ENCODE peak calls at places on chromosomes 11 and 22, in ten cellular contexts. One of them, this sample, is unnamed.
A peak's percentile ranks its signal among the peaks of the same experiment; 100 is the strongest.

GRCh38 chr22:31179345-31179744 is 19.4 kb downstream of the RNF185 start:
- DNase-seq in activated CD8-positive, alpha-beta T cell treated with anti-CD3 and anti-CD28 coated beads for 36 hours: no peak
- DNase-seq in pancreas: no peak
- DNase-seq in HFF-Myc: no peak
- DNase-seq in left lung: no peak
- DNase-seq in glutamatergic neuron: no peak
- DNase-seq in fibroblast of pulmonary artery: no peak
- DNase-seq in heart left ventricle: no peak
- DNase-seq in PC-9: peak; percentile 83
- DNase-seq in brain microvascular endothelial cell: no peak
- DNase-seq in this sample: peak; percentile 73

GRCh38 chr11:65468874-65469333 is 29.9 kb upstream of the MALAT1 start:
- DNase-seq in activated CD8-positive, alpha-beta T cell treated with anti-CD3 and anti-CD28 coated beads for 36 hours: peak; percentile 84
- DNase-seq in pancreas: peak; percentile 89
- DNase-seq in HFF-Myc: no peak
- DNase-seq in left lung: peak; percentile 88
- DNase-seq in glutamatergic neuron: no peak
- DNase-seq in fibroblast of pulmonary artery: no peak
- DNase-seq in heart left ventricle: peak; percentile 71
- DNase-seq in PC-9: peak; percentile 94
- DNase-seq in brain microvascular endothelial cell: no peak
- DNase-seq in this sample: peak; percentile 95

GRCh38 chr11:67315325-67315909 is 12.1 kb downstream of the SSH3 start:
- DNase-seq in activated CD8-positive, alpha-beta T cell treated with anti-CD3 and anti-CD28 coated beads for 36 hours: no peak
- DNase-seq in pancreas: no peak
- DNase-seq in HFF-Myc: no peak
- DNase-seq in left lung: no peak
- DNase-seq in glutamatergic neuron: no peak
- DNase-seq in fibroblast of pulmonary artery: no peak
- DNase-seq in heart left ventricle: no peak
- DNase-seq in PC-9: no peak
- DNase-seq in brain microvascular endothelial cell: no peak
- DNase-seq in this sample: no peak

GRCh38 chr11:31328698-31329097 is 40.8 kb downstream of the DCDC1 start:
- DNase-seq in activated CD8-positive, alpha-beta T cell treated with anti-CD3 and anti-CD28 coated beads for 36 hours: no peak
- DNase-seq in pancreas: no peak
- DNase-seq in HFF-Myc: no peak
- DNase-seq in left lung: no peak
- DNase-seq in glutamatergic neuron: no peak
- DNase-seq in fibroblast of pulmonary artery: no peak
- DNase-seq in heart left ventricle: no peak
- DNase-seq in PC-9: no peak
- DNase-seq in brain microvascular endothelial cell: no peak
- DNase-seq in this sample: no peak

GRCh38 chr11:105975128-105975527 is 46.9 kb downstream of the MSANTD4 start:
- DNase-seq in activated CD8-positive, alpha-beta T cell treated with anti-CD3 and anti-CD28 coated beads for 36 hours: no peak
- DNase-seq in pancreas: no peak
- DNase-seq in HFF-Myc: no peak
- DNase-seq in left lung: no peak
- DNase-seq in glutamatergic neuron: no peak
- DNase-seq in fibroblast of pulmonary artery: no peak
- DNase-seq in heart left ventricle: no peak
- DNase-seq in PC-9: no peak
- DNase-seq in brain microvascular endothelial cell: no peak
- DNase-seq in this sample: no peak

GRCh38 chr11:68279676-68280075 is 7.9 kb upstream of the C11orf24 start:
- DNase-seq in activated CD8-positive, alpha-beta T cell treated with anti-CD3 and anti-CD28 coated beads for 36 hours: no peak
- DNase-seq in pancreas: no peak
- DNase-seq in HFF-Myc: no peak
- DNase-seq in left lung: no peak
- DNase-seq in glutamatergic neuron: no peak
- DNase-seq in fibroblast of pulmonary artery: no peak
- DNase-seq in heart left ventricle: no peak
- DNase-seq in PC-9: no peak
- DNase-seq in brain microvascular endothelial cell: no peak
- DNase-seq in this sample: no peak

GRCh38 chr11:76606102-76606793 is 64.3 kb downstream of the LRRC32 start:
- DNase-seq in activated CD8-positive, alpha-beta T cell treated with anti-CD3 and anti-CD28 coated beads for 36 hours: no peak
- DNase-seq in pancreas: no peak
- DNase-seq in HFF-Myc: no peak
- DNase-seq in left lung: no peak
- DNase-seq in glutamatergic neuron: no peak
- DNase-seq in fibroblast of pulmonary artery: peak; percentile 63
- DNase-seq in heart left ventricle: peak; percentile 69
- DNase-seq in PC-9: no peak
- DNase-seq in brain microvascular endothelial cell: no peak
- DNase-seq in this sample: peak; percentile 54

GRCh38 chr11:101442171-101442570 is 141.6 kb downstream of the TRPC6 start:
- DNase-seq in activated CD8-positive, alpha-beta T cell treated with anti-CD3 and anti-CD28 coated beads for 36 hours: no peak
- DNase-seq in pancreas: no peak
- DNase-seq in HFF-Myc: no peak
- DNase-seq in left lung: no peak
- DNase-seq in glutamatergic neuron: no peak
- DNase-seq in fibroblast of pulmonary artery: peak; percentile 52
- DNase-seq in heart left ventricle: no peak
- DNase-seq in PC-9: no peak
- DNase-seq in brain microvascular endothelial cell: peak; percentile 84
- DNase-seq in this sample: no peak

DNA sequence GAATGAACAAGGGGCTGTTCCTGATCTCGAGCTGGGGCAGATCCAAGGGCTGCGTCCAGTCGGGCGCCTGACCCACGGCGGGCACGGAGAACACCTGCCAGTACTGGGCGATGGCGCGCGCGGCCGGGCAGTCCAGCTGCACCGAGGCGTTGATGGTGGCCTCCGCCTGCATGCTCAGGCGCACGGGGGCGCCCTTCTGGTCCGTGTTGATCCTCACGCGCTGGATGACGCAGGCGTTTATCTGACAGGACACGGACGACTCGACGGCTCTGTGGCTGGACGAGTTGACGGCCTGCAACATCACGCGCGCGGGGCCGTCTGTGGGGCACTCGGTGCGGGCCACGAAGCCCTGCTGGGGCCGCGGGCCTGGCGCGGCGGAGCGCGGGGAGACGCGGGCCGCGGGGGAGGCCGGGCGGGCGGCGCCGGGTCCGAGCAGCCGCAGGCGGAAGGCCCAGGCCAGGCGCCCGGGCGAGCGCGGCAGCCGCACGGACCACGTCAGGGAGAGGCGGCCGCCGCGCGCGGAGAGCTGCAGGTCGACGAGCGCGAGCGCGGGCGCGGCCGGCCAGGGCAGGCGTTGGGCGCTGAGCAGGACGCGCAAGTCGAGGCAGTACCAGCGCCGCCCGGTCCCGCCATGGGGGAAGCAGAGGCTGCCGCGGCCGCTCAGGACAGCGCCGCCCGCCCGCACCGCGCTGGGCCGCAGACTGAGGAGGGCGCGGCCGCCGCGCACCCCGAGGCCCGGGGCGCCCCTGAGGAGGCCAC is 515 bp downstream of the PKDREJ start:
- DNase-seq in activated CD8-positive, alpha-beta T cell treated with anti-CD3 and anti-CD28 coated beads for 36 hours: peak; percentile 68
- DNase-seq in pancreas: peak; percentile 31
- DNase-seq in HFF-Myc: no peak
- DNase-seq in left lung: peak; percentile 79
- DNase-seq in glutamatergic neuron: peak; percentile 58
- DNase-seq in fibroblast of pulmonary artery: peak; percentile 59
- DNase-seq in heart left ventricle: peak; percentile 67
- DNase-seq in PC-9: no peak
- DNase-seq in brain microvascular endothelial cell: peak; percentile 30
- DNase-seq in this sample: peak; percentile 75
- TF ChIP-seq CTCF in activated CD8-positive, alpha-beta T cell treated with anti-CD3 and anti-CD28 coated beads for 36 hours: peak; percentile 29
- TF ChIP-seq CTCF in pancreas: no peak
- TF ChIP-seq CTCF in HFF-Myc: peak; percentile 26
- TF ChIP-seq CTCF in left lung: peak; percentile 12
- TF ChIP-seq CTCF in glutamatergic neuron: no peak
- TF ChIP-seq CTCF in fibroblast of pulmonary artery: peak; percentile 15
- TF ChIP-seq CTCF in heart left ventricle: peak; percentile 42
- TF ChIP-seq CTCF in PC-9: no peak
- TF ChIP-seq CTCF in brain microvascular endothelial cell: peak; percentile 35
- TF ChIP-seq CTCF in this sample: peak; percentile 8

GRCh38 chr11:70481625-70482528 is 83.5 kb downstream of the CTTN start:
- DNase-seq in activated CD8-positive, alpha-beta T cell treated with anti-CD3 and anti-CD28 coated beads for 36 hours: no peak
- DNase-seq in pancreas: no peak
- DNase-seq in HFF-Myc: no peak
- DNase-seq in left lung: peak; percentile 76
- DNase-seq in glutamatergic neuron: no peak
- DNase-seq in fibroblast of pulmonary artery: no peak
- DNase-seq in heart left ventricle: peak; percentile 61
- DNase-seq in PC-9: peak; percentile 96
- DNase-seq in brain microvascular endothelial cell: peak; percentile 57
- DNase-seq in this sample: no peak

GRCh38 chr11:70485326-70486025 is 87.1 kb downstream of the CTTN start:
- DNase-seq in activated CD8-positive, alpha-beta T cell treated with anti-CD3 and anti-CD28 coated beads for 36 hours: no peak
- DNase-seq in pancreas: no peak
- DNase-seq in HFF-Myc: no peak
- DNase-seq in left lung: no peak
- DNase-seq in glutamatergic neuron: no peak
- DNase-seq in fibroblast of pulmonary artery: no peak
- DNase-seq in heart left ventricle: no peak
- DNase-seq in PC-9: no peak
- DNase-seq in brain microvascular endothelial cell: no peak
- DNase-seq in this sample: no peak

GRCh38 chr11:70483940-70484339 is 85.6 kb downstream of the CTTN start:
- DNase-seq in activated CD8-positive, alpha-beta T cell treated with anti-CD3 and anti-CD28 coated beads for 36 hours: no peak
- DNase-seq in pancreas: no peak
- DNase-seq in HFF-Myc: no peak
- DNase-seq in left lung: no peak
- DNase-seq in glutamatergic neuron: no peak
- DNase-seq in fibroblast of pulmonary artery: no peak
- DNase-seq in heart left ventricle: no peak
- DNase-seq in PC-9: no peak
- DNase-seq in brain microvascular endothelial cell: no peak
- DNase-seq in this sample: no peak

GRCh38 chr11:70482529-70482917 is 84.2 kb downstream of the CTTN start:
- DNase-seq in activated CD8-positive, alpha-beta T cell treated with anti-CD3 and anti-CD28 coated beads for 36 hours: no peak
- DNase-seq in pancreas: no peak
- DNase-seq in HFF-Myc: no peak
- DNase-seq in left lung: peak; percentile 46
- DNase-seq in glutamatergic neuron: no peak
- DNase-seq in fibroblast of pulmonary artery: peak; percentile 11
- DNase-seq in heart left ventricle: peak; percentile 59
- DNase-seq in PC-9: no peak
- DNase-seq in brain microvascular endothelial cell: peak; percentile 16
- DNase-seq in this sample: no peak

DNA sequence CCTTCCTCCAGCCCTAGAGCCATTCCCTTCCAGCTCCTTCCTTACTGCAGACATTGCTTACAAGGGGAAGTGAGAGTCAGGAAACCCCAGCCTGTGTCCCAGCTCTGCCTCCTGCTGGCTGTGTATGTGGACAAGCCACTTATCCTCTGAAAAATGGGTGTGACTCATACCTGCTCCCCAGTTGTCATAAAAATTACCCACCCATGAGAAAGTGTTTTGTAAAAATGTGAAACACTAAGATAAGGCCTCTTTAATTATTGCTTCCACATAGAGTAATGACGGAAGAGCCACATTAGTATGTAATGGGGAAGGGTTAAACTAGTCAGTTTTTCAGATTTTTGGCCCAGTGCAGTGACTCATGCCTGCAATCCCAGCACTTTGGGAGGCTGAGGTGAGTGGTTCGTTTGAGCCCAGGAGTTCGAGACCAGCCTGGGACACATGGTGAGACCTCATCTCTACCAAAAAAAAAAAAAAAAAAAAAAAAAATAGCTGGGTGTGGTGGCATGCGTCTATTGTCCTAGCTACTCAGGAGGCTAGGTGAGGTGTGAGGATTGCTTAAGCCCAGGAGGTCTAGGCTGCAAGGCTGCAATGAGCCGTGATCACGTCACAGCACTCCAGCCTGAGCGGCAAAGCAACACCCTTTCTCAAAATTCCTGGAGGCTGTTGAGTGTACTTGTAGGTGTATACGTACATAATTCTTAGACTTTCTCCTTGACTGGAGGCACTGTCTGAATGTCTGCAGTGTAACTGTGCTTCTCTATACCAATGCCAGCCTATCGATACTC is 84.9 kb downstream of the CTTN start:
- DNase-seq in activated CD8-positive, alpha-beta T cell treated with anti-CD3 and anti-CD28 coated beads for 36 hours: no peak
- DNase-seq in pancreas: no peak
- DNase-seq in HFF-Myc: no peak
- DNase-seq in left lung: peak; percentile 83
- DNase-seq in glutamatergic neuron: no peak
- DNase-seq in fibroblast of pulmonary artery: peak; percentile 50
- DNase-seq in heart left ventricle: peak; percentile 38
- DNase-seq in PC-9: peak; percentile 68
- DNase-seq in brain microvascular endothelial cell: peak; percentile 43
- DNase-seq in this sample: peak; percentile 32
- TF ChIP-seq CTCF in activated CD8-positive, alpha-beta T cell treated with anti-CD3 and anti-CD28 coated beads for 36 hours: no peak
- TF ChIP-seq CTCF in pancreas: no peak
- TF ChIP-seq CTCF in HFF-Myc: peak; percentile 10
- TF ChIP-seq CTCF in left lung: peak; percentile 15
- TF ChIP-seq CTCF in glutamatergic neuron: peak; percentile 23
- TF ChIP-seq CTCF in fibroblast of pulmonary artery: peak; percentile 47
- TF ChIP-seq CTCF in heart left ventricle: peak; percentile 41
- TF ChIP-seq CTCF in PC-9: peak; percentile 80
- TF ChIP-seq CTCF in brain microvascular endothelial cell: peak; percentile 63
- TF ChIP-seq CTCF in this sample: no peak

GRCh38 chr22:39349967-39350802 is at the start of gene SYNGR1:
- DNase-seq in activated CD8-positive, alpha-beta T cell treated with anti-CD3 and anti-CD28 coated beads for 36 hours: peak; percentile 15
- DNase-seq in pancreas: peak; percentile 21
- DNase-seq in HFF-Myc: no peak
- DNase-seq in left lung: no peak
- DNase-seq in glutamatergic neuron: peak; percentile 54
- DNase-seq in fibroblast of pulmonary artery: no peak
- DNase-seq in heart left ventricle: peak; percentile 33
- DNase-seq in PC-9: peak; percentile 24
- DNase-seq in brain microvascular endothelial cell: no peak
- DNase-seq in this sample: no peak

GRCh38 chr22:39348909-39349505 is 784 bp upstream of the SYNGR1 start:
- DNase-seq in activated CD8-positive, alpha-beta T cell treated with anti-CD3 and anti-CD28 coated beads for 36 hours: peak; percentile 26
- DNase-seq in pancreas: no peak
- DNase-seq in HFF-Myc: no peak
- DNase-seq in left lung: peak; percentile 48
- DNase-seq in glutamatergic neuron: no peak
- DNase-seq in fibroblast of pulmonary artery: no peak
- DNase-seq in heart left ventricle: peak; percentile 43
- DNase-seq in PC-9: no peak
- DNase-seq in brain microvascular endothelial cell: no peak
- DNase-seq in this sample: no peak

GRCh38 chr22:39350803-39351688 is 1.3 kb downstream of the SYNGR1 start:
- DNase-seq in activated CD8-positive, alpha-beta T cell treated with anti-CD3 and anti-CD28 coated beads for 36 hours: no peak
- DNase-seq in pancreas: no peak
- DNase-seq in HFF-Myc: no peak
- DNase-seq in left lung: no peak
- DNase-seq in glutamatergic neuron: no peak
- DNase-seq in fibroblast of pulmonary artery: no peak
- DNase-seq in heart left ventricle: no peak
- DNase-seq in PC-9: no peak
- DNase-seq in brain microvascular endothelial cell: no peak
- DNase-seq in this sample: no peak

GRCh38 chr22:39351689-39352214 is 2.0 kb downstream of the SYNGR1 start:
- DNase-seq in activated CD8-positive, alpha-beta T cell treated with anti-CD3 and anti-CD28 coated beads for 36 hours: peak; percentile 10
- DNase-seq in pancreas: no peak
- DNase-seq in HFF-Myc: no peak
- DNase-seq in left lung: no peak
- DNase-seq in glutamatergic neuron: peak; percentile 75
- DNase-seq in fibroblast of pulmonary artery: no peak
- DNase-seq in heart left ventricle: no peak
- DNase-seq in PC-9: peak; percentile 25
- DNase-seq in brain microvascular endothelial cell: peak; percentile 62
- DNase-seq in this sample: no peak

DNA sequence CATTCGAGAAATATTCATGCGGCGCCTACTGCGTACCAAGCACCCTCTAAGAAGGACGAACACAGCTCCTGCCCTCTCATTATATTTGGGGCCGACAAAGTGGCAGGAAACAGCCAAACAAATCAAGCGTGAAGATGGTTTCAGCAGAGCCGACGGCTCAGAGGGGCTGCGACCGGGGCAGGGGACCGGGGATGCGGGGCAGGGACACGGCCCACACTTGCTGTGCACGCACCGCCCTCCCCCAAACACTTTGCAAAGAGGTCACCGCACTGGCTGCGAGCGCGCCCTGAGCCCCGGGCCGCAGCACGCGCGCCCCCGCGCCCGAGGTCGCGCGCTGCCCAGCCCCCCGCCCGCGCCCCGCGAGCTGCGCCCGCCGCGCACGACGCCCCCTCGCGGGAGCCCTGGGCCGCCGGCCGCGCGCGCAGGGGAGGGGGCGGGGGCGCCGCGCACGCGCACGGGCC is 255 bp upstream of the SYNGR1 start:
- DNase-seq in activated CD8-positive, alpha-beta T cell treated with anti-CD3 and anti-CD28 coated beads for 36 hours: peak; percentile 49
- DNase-seq in pancreas: peak; percentile 30
- DNase-seq in HFF-Myc: no peak
- DNase-seq in left lung: no peak
- DNase-seq in glutamatergic neuron: peak; percentile 57
- DNase-seq in fibroblast of pulmonary artery: no peak
- DNase-seq in heart left ventricle: peak; percentile 54
- DNase-seq in PC-9: peak; percentile 28
- DNase-seq in brain microvascular endothelial cell: no peak
- DNase-seq in this sample: no peak
- TF ChIP-seq CTCF in activated CD8-positive, alpha-beta T cell treated with anti-CD3 and anti-CD28 coated beads for 36 hours: no peak
- TF ChIP-seq CTCF in pancreas: no peak
- TF ChIP-seq CTCF in HFF-Myc: no peak
- TF ChIP-seq CTCF in left lung: no peak
- TF ChIP-seq CTCF in glutamatergic neuron: no peak
- TF ChIP-seq CTCF in fibroblast of pulmonary artery: no peak
- TF ChIP-seq CTCF in heart left ventricle: no peak
- TF ChIP-seq CTCF in PC-9: no peak
- TF ChIP-seq CTCF in brain microvascular endothelial cell: no peak
- TF ChIP-seq CTCF in this sample: no peak

GRCh38 chr22:19801340-19802000 is 40.9 kb downstream of the TBX1 start:
- DNase-seq in activated CD8-positive, alpha-beta T cell treated with anti-CD3 and anti-CD28 coated beads for 36 hours: no peak
- DNase-seq in pancreas: no peak
- DNase-seq in HFF-Myc: no peak
- DNase-seq in left lung: no peak
- DNase-seq in glutamatergic neuron: no peak
- DNase-seq in fibroblast of pulmonary artery: no peak
- DNase-seq in heart left ventricle: no peak
- DNase-seq in PC-9: no peak
- DNase-seq in brain microvascular endothelial cell: no peak
- DNase-seq in this sample: no peak

GRCh38 chr22:19800306-19800705 is 39.7 kb downstream of the TBX1 start:
- DNase-seq in activated CD8-positive, alpha-beta T cell treated with anti-CD3 and anti-CD28 coated beads for 36 hours: no peak
- DNase-seq in pancreas: no peak
- DNase-seq in HFF-Myc: no peak
- DNase-seq in left lung: no peak
- DNase-seq in glutamatergic neuron: no peak
- DNase-seq in fibroblast of pulmonary artery: no peak
- DNase-seq in heart left ventricle: no peak
- DNase-seq in PC-9: no peak
- DNase-seq in brain microvascular endothelial cell: no peak
- DNase-seq in this sample: no peak

GRCh38 chr22:19799322-19800190 is 39.0 kb downstream of the TBX1 start:
- DNase-seq in activated CD8-positive, alpha-beta T cell treated with anti-CD3 and anti-CD28 coated beads for 36 hours: no peak
- DNase-seq in pancreas: no peak
- DNase-seq in HFF-Myc: peak; percentile 98
- DNase-seq in left lung: no peak
- DNase-seq in glutamatergic neuron: peak; percentile 17
- DNase-seq in fibroblast of pulmonary artery: peak; percentile 72
- DNase-seq in heart left ventricle: peak; percentile 37
- DNase-seq in PC-9: peak; percentile 11
- DNase-seq in brain microvascular endothelial cell: peak; percentile 74
- DNase-seq in this sample: no peak

GRCh38 chr22:19802001-19802880 is 41.7 kb downstream of the TBX1 start:
- DNase-seq in activated CD8-positive, alpha-beta T cell treated with anti-CD3 and anti-CD28 coated beads for 36 hours: no peak
- DNase-seq in pancreas: no peak
- DNase-seq in HFF-Myc: no peak
- DNase-seq in left lung: no peak
- DNase-seq in glutamatergic neuron: peak; percentile 67
- DNase-seq in fibroblast of pulmonary artery: no peak
- DNase-seq in heart left ventricle: no peak
- DNase-seq in PC-9: no peak
- DNase-seq in brain microvascular endothelial cell: no peak
- DNase-seq in this sample: no peak

GRCh38 chr22:19800761-19801244 is 40.2 kb downstream of the TBX1 start:
- DNase-seq in activated CD8-positive, alpha-beta T cell treated with anti-CD3 and anti-CD28 coated beads for 36 hours: no peak
- DNase-seq in pancreas: no peak
- DNase-seq in HFF-Myc: no peak
- DNase-seq in left lung: no peak
- DNase-seq in glutamatergic neuron: peak; percentile 12
- DNase-seq in fibroblast of pulmonary artery: peak; percentile 32
- DNase-seq in heart left ventricle: no peak
- DNase-seq in PC-9: no peak
- DNase-seq in brain microvascular endothelial cell: peak; percentile 24
- DNase-seq in this sample: no peak
- TF ChIP-seq CTCF in activated CD8-positive, alpha-beta T cell treated with anti-CD3 and anti-CD28 coated beads for 36 hours: no peak
- TF ChIP-seq CTCF in pancreas: no peak
- TF ChIP-seq CTCF in HFF-Myc: peak; percentile 57
- TF ChIP-seq CTCF in left lung: no peak
- TF ChIP-seq CTCF in glutamatergic neuron: no peak
- TF ChIP-seq CTCF in fibroblast of pulmonary artery: peak; percentile 31
- TF ChIP-seq CTCF in heart left ventricle: no peak
- TF ChIP-seq CTCF in PC-9: peak; percentile 30
- TF ChIP-seq CTCF in brain microvascular endothelial cell: peak; percentile 75
- TF ChIP-seq CTCF in this sample: no peak